ENCODE peak calls at places on chromosomes 6 and 20, in five cellular contexts. H, Y, W, R and B are unnamed samples.

GRCh38 chr6:11410539-11411307 is 126.8 kb upstream of the TMEM170B start:
- DNase-seq in H (no peak), Y (no peak), W (no peak), R (no peak), B (no peak)

GRCh38 chr6:161186173-161186769 is 87.6 kb downstream of the AGPAT4 start:
- DNase-seq in H (no peak), Y (no peak), W (no peak), R (peak), B (peak)

GRCh38 chr20:4074877-4075455 is 59.6 kb upstream of the RNF24 start:
- DNase-seq in H (no peak), Y (no peak), W (no peak), R (no peak), B (no peak)

GRCh38 chr6:106381871-106382270 is 21.4 kb downstream of the CRYBG1 start:
- DNase-seq in H (no peak), Y (no peak), W (no peak), R (no peak), B (no peak)

GRCh38 chr6:33838979-33839378 is 35.2 kb upstream of the MLN start:
- DNase-seq in H (no peak), Y (no peak), W (no peak), R (no peak), B (no peak)

GRCh38 chr20:47455133-47456040 is 46.3 kb upstream of the NCOA3 start:
- DNase-seq in H (no peak), Y (no peak), W (no peak), R (peak), B (no peak)

GRCh38 chr6:137218473-137218916 is 690 bp downstream of the IFNGR1 start:
- DNase-seq in H (no peak), Y (no peak), W (peak), R (no peak), B (peak)

GRCh38 chr6:27720607-27721580 is 191.3 kb downstream of the OR2B2 start:
- DNase-seq in H (no peak), Y (no peak), W (no peak), R (peak), B (no peak)

GRCh38 chr6:79605061-79605460 is 26.1 kb upstream of the SH3BGRL2 start:
- DNase-seq in H (no peak), Y (no peak), W (no peak), R (no peak), B (no peak)